ENCODE peak calls at places on chromosome 7, in four cellular contexts. One of them, this sample, is unnamed.

GRCh38 chr7:142856565-142857245 is 1.8 kb downstream of the EPHB6 start:
- DNase-seq in K562: no peak
- DNase-seq in GM12878: no peak
- DNase-seq in HepG2: no peak
- DNase-seq in this sample: no peak

GRCh38 chr7:78769551-78770101 is 683.8 kb downstream of the MAGI2 start:
- DNase-seq in K562: no peak
- DNase-seq in HepG2: no peak
- DNase-seq in GM12878: peak
- DNase-seq in this sample: peak

GRCh38 chr7:5629941-5630340 is 151.5 kb downstream of the RNF216 start:
- DNase-seq in K562: no peak
- DNase-seq in GM12878: no peak
- DNase-seq in HepG2: no peak
- DNase-seq in this sample: peak

GRCh38 chr7:107186242-107186641 is 17.4 kb downstream of the HBP1 start:
- DNase-seq in HepG2: no peak
- DNase-seq in GM12878: no peak
- DNase-seq in K562: no peak
- DNase-seq in this sample: no peak

GRCh38 chr7:80671744-80672143 is 33.3 kb downstream of the CD36 start:
- DNase-seq in K562: no peak
- DNase-seq in GM12878: no peak
- DNase-seq in HepG2: no peak
- DNase-seq in this sample: no peak

GRCh38 chr7:94431620-94432295 is 37.1 kb downstream of the COL1A2 start:
- DNase-seq in HepG2: no peak
- DNase-seq in GM12878: no peak
- DNase-seq in K562: no peak
- DNase-seq in this sample: no peak

GRCh38 chr7:37920619-37921339 is at the start of gene EPDR1:
- DNase-seq in GM12878: no peak
- DNase-seq in HepG2: peak
- DNase-seq in K562: no peak
- DNase-seq in this sample: peak

GRCh38 chr7:143485500-143485899 is 7.8 kb downstream of the TAS2R41 start:
- DNase-seq in K562: no peak
- DNase-seq in GM12878: no peak
- DNase-seq in HepG2: no peak
- DNase-seq in this sample: no peak

GRCh38 chr7:377069-378040 is 87.4 kb downstream of the FOXL3 start:
- DNase-seq in GM12878: no peak
- DNase-seq in K562: peak
- DNase-seq in HepG2: no peak
- DNase-seq in this sample: peak

DNA sequence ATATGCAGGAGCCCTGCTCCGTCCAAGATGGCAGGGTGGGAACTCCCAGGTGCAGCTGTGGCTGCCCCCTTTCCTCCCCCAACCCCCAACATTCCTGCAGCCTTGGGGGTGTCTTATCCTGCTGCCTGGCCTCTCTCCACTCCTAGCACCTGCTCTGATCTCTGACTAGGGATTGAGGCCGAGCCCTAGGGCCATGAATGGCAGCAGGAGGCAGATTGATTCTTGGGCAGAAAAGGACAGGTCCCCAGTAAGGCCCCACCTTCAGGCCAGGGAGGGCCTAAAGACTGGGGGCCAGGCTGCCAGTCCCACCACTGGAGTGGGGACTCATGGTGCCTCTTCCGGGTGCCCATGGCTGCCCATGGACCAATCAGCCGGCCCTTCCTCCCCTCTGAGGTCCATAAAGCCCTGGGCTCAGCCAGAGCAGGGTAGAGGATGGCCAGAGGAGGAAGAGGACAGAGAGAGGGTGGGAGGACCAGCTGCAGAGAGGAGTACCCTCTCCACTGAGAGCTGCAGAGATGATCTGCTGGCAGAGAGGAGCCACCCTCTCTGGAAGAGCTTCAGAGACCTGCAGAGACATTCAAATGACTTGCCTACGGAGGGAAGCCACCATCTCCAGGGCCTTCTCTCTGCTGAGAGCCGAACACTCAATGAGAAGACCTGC is 8.3 kb upstream of the COA1 start:
- DNase-seq in K562: no peak
- DNase-seq in GM12878: no peak
- DNase-seq in HepG2: no peak
- DNase-seq in this sample: no peak
- TF ChIP-seq NFIC in K562: no peak
- TF ChIP-seq NFIC in GM12878: no peak
- TF ChIP-seq NFIC in HepG2: no peak
- TF ChIP-seq NFIC in this sample: no peak

GRCh38 chr7:121303422-121304171 is 25.2 kb upstream of the WNT16 start:
- DNase-seq in HepG2: no peak
- DNase-seq in K562: no peak
- DNase-seq in GM12878: no peak
- DNase-seq in this sample: no peak

GRCh38 chr7:121301441-121302213 is 27.2 kb upstream of the WNT16 start:
- DNase-seq in HepG2: no peak
- DNase-seq in K562: no peak
- DNase-seq in GM12878: no peak
- DNase-seq in this sample: no peak

GRCh38 chr7:121300685-121301084 is 28.1 kb upstream of the WNT16 start:
- DNase-seq in HepG2: no peak
- DNase-seq in K562: no peak
- DNase-seq in GM12878: no peak
- DNase-seq in this sample: no peak

GRCh38 chr7:121304259-121304658 is 24.5 kb upstream of the WNT16 start:
- DNase-seq in HepG2: no peak
- DNase-seq in K562: no peak
- DNase-seq in GM12878: no peak
- DNase-seq in this sample: peak

DNA sequence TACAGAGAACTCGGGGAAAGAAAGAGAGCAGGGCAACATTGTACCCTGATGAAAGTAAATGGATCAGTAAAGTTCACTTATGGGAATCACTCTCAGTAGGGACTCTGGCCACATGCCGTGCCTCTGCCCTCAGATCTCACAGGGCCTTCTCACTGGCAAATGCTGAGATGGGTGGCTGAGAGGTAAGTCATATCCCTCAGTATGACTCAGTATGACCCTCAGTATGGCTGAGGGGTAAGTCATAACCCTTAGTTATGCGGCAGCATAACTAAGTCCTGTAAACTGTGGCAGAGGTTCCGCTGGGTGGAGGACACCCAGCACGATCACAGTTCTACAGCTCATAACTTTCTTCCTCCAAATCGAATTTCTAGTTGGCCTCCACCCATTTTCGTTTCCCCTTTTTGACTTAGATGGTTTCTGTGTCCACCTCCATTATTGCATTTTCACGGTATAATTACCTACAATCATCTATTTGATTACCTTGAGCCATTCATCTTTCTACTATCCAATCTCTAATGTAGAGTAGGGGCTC is 26.5 kb upstream of the WNT16 start:
- DNase-seq in HepG2: no peak
- DNase-seq in K562: no peak
- DNase-seq in GM12878: no peak
- DNase-seq in this sample: no peak
- TF ChIP-seq NFIC in HepG2: no peak
- TF ChIP-seq NFIC in K562: no peak
- TF ChIP-seq NFIC in GM12878: no peak
- TF ChIP-seq NFIC in this sample: no peak

GRCh38 chr7:95686109-95686508 is 86.2 kb upstream of the DYNC1I1 start:
- DNase-seq in K562: no peak
- DNase-seq in GM12878: no peak
- DNase-seq in HepG2: peak
- DNase-seq in this sample: peak

GRCh38 chr7:95684505-95684904 is 87.8 kb upstream of the DYNC1I1 start:
- DNase-seq in HepG2: no peak
- DNase-seq in K562: no peak
- DNase-seq in GM12878: no peak
- DNase-seq in this sample: no peak

GRCh38 chr7:95688931-95689453 is 83.4 kb upstream of the DYNC1I1 start:
- DNase-seq in HepG2: no peak
- DNase-seq in K562: no peak
- DNase-seq in GM12878: no peak
- DNase-seq in this sample: no peak

GRCh38 chr7:95690367-95690947 is 81.9 kb upstream of the DYNC1I1 start:
- DNase-seq in GM12878: peak
- DNase-seq in K562: peak
- DNase-seq in HepG2: peak
- DNase-seq in this sample: peak

DNA sequence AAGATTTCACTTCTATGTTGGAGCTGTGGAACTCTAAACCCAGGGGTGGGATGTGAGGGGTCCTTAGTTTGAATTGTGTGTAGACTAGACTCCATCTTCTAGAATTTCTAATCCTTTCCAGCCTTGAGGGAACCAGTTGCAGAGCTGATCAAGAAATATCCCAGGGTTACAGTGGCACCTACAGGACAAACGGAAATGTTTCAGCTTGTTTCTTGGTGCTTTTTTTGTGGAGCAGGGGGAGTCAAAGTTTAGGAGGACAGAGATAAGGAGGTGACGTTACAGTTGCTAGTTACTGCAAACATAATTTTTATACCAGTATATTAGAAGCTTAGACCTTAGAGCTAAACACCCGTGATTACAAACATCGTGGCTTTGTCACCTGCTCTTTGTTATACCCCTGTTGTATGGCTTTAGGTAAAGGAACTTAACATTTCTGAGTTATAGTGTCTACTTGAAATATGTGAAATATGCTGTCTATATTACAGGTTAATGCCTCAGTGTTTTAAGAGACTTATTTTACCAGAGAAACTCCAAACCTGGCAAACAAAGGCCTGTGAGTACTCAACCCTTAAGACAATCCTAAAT is 84.5 kb upstream of the DYNC1I1 start:
- DNase-seq in K562: peak
- DNase-seq in GM12878: no peak
- DNase-seq in HepG2: peak
- DNase-seq in this sample: no peak
- TF ChIP-seq NFIC in K562: no peak
- TF ChIP-seq NFIC in GM12878: no peak
- TF ChIP-seq NFIC in HepG2: no peak
- TF ChIP-seq NFIC in this sample: no peak

DNA sequence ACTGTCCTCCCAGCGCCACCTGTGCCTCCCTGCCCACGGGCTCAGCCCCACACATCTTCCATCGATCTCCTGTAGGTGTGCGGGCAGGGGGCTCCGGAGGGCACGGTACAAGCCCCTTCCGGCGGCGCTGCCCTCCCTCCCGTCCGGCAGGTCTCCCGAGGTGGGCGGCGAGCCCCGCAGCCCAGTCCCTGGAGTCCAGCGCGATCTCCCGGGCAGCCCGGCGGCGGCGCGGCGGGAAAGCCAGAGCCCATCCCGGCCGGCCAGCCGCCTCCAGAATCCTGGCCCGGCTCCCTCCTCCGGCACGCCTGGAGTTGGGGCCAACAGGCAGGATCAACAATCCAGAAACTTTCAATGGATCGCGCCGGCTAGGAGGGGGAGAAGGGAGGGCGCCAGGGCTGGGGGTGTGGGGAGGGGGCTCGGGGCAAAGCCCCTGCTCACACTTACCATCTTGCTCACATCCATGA is 100.1 kb downstream of the HIP1 start:
- DNase-seq in HepG2: no peak
- DNase-seq in K562: no peak
- DNase-seq in GM12878: no peak
- DNase-seq in this sample: peak
- TF ChIP-seq NFIC in HepG2: no peak
- TF ChIP-seq NFIC in K562: no peak
- TF ChIP-seq NFIC in GM12878: no peak
- TF ChIP-seq NFIC in this sample: no peak

GRCh38 chr7:47290867-47291266 is 291.0 kb downstream of the TNS3 start:
- DNase-seq in HepG2: no peak
- DNase-seq in GM12878: no peak
- DNase-seq in K562: no peak
- DNase-seq in this sample: no peak

GRCh38 chr7:47293884-47294568 is 287.9 kb downstream of the TNS3 start:
- DNase-seq in HepG2: no peak
- DNase-seq in K562: no peak
- DNase-seq in GM12878: no peak
- DNase-seq in this sample: no peak

GRCh38 chr7:47290466-47290865 is 291.4 kb downstream of the TNS3 start:
- DNase-seq in K562: no peak
- DNase-seq in GM12878: no peak
- DNase-seq in HepG2: no peak
- DNase-seq in this sample: no peak

GRCh38 chr7:47292832-47293309 is 289.0 kb downstream of the TNS3 start:
- DNase-seq in HepG2: peak
- DNase-seq in GM12878: no peak
- DNase-seq in K562: no peak
- DNase-seq in this sample: no peak

GRCh38 chr7:47291461-47292051 is 290.4 kb downstream of the TNS3 start:
- DNase-seq in K562: no peak
- DNase-seq in HepG2: no peak
- DNase-seq in GM12878: peak
- DNase-seq in this sample: no peak
- TF ChIP-seq NFIC in K562: no peak
- TF ChIP-seq NFIC in HepG2: no peak
- TF ChIP-seq NFIC in GM12878: peak
- TF ChIP-seq NFIC in this sample: peak

GRCh38 chr7:137454169-137455166 is 110.9 kb upstream of the PTN start:
- DNase-seq in GM12878: no peak
- DNase-seq in HepG2: peak
- DNase-seq in K562: peak
- DNase-seq in this sample: peak
- TF ChIP-seq NFIC in GM12878: no peak
- TF ChIP-seq NFIC in HepG2: no peak
- TF ChIP-seq NFIC in K562: no peak
- TF ChIP-seq NFIC in this sample: no peak

GRCh38 chr7:157465597-157466348 is 129.0 kb downstream of the DNAJB6 start:
- DNase-seq in K562: no peak
- DNase-seq in GM12878: no peak
- DNase-seq in HepG2: no peak
- DNase-seq in this sample: no peak
- TF ChIP-seq NFIC in K562: no peak
- TF ChIP-seq NFIC in GM12878: no peak
- TF ChIP-seq NFIC in HepG2: no peak
- TF ChIP-seq NFIC in this sample: no peak

GRCh38 chr7:154304740-154305679 is 252.8 kb downstream of the DPP6 start:
- DNase-seq in K562: no peak
- DNase-seq in GM12878: no peak
- DNase-seq in HepG2: no peak
- DNase-seq in this sample: peak
- TF ChIP-seq NFIC in K562: no peak
- TF ChIP-seq NFIC in GM12878: no peak
- TF ChIP-seq NFIC in HepG2: no peak
- TF ChIP-seq NFIC in this sample: no peak

This sample was measured in SK-N-SH.